ENCODE peak calls at places on chromosome 6, in five cellular contexts. L is HT-29; B is left colon; G is breast epithelium; Z is CD8-positive, alpha-beta T cell. E is an unnamed sample.
A peak's percentile ranks its signal among the peaks of the same experiment; 100 is the strongest.

GRCh38 chr6:82370788-82371187 is 7.2 kb downstream of the TPBG start:
- DNase-seq in L (no peak), B (no peak), G (no peak), Z (no peak), E (no peak)

GRCh38 chr6:108127056-108127455 is 38.8 kb upstream of the NR2E1 start:
- DNase-seq in L (no peak), B (no peak), G (no peak), Z (no peak), E (no peak)

GRCh38 chr6:33000053-33000452 is 9.3 kb downstream of the HLA-DOA start:
- DNase-seq in L (no peak), B (no peak), G (no peak), Z (no peak), E (no peak)

GRCh38 chr6:24743265-24743943 is 24.4 kb upstream of the C6orf62 start:
- DNase-seq in L (peak; percentile 76), B (no peak), G (no peak), Z (no peak), E (no peak)

GRCh38 chr6:36525346-36525745 is 21.9 kb downstream of the STK38 start:
- DNase-seq in L (no peak), B (no peak), G (no peak), Z (no peak), E (no peak)

GRCh38 chr6:132820629-132821381 is 6.4 kb downstream of the RPS12 start:
- DNase-seq in L (peak; percentile 54), B (no peak), G (no peak), Z (no peak), E (no peak)

GRCh38 chr6:75449625-75450206 is 43.9 kb downstream of the FILIP1 start:
- DNase-seq in L (no peak), B (no peak), G (no peak), Z (no peak), E (no peak)

GRCh38 chr6:153790881-153791473 is 248.1 kb upstream of the OPRM1 start:
- DNase-seq in L (peak; percentile 54), B (no peak), G (no peak), Z (no peak), E (no peak)

GRCh38 chr6:140480852-140481251 is 1106.4 kb upstream of the CITED2 start:
- DNase-seq in L (no peak), B (no peak), G (no peak), Z (no peak), E (no peak)

GRCh38 chr6:142474446-142475289 is 172.9 kb downstream of the ADGRG6 start:
- DNase-seq in L (peak; percentile 82), B (no peak), G (no peak), Z (no peak), E (no peak)

E was measured in transverse colon.